ENCODE peak calls at places on chromosome 22, in ten cellular contexts. One of them, this sample, is unnamed.

GRCh38 chr22:42920101-42920820 is 63.2 kb upstream of the ARFGAP3 start:
- DNase-seq in H7: no peak
- DNase-seq in T-cell: no peak
- DNase-seq in substantia nigra: no peak
- DNase-seq in neural crest cell: no peak
- DNase-seq in iris pigment epithelial cell: peak
- DNase-seq in non-pigmented ciliary epithelial cell: no peak
- DNase-seq in Karpas-422: no peak
- DNase-seq in HuH-7.5: no peak
- DNase-seq in Ammon's horn: no peak
- DNase-seq in this sample: no peak

GRCh38 chr22:49303061-49303735 is 524.5 kb downstream of the BRD1 start:
- DNase-seq in H7: peak
- DNase-seq in T-cell: no peak
- DNase-seq in substantia nigra: no peak
- DNase-seq in neural crest cell: no peak
- DNase-seq in iris pigment epithelial cell: no peak
- DNase-seq in non-pigmented ciliary epithelial cell: no peak
- DNase-seq in Karpas-422: no peak
- DNase-seq in HuH-7.5: no peak
- DNase-seq in Ammon's horn: no peak
- DNase-seq in this sample: no peak

GRCh38 chr22:32801436-32802290 is at the start of gene TIMP3:
- DNase-seq in H7: peak
- DNase-seq in T-cell: no peak
- DNase-seq in substantia nigra: peak
- DNase-seq in neural crest cell: peak
- DNase-seq in iris pigment epithelial cell: peak
- DNase-seq in non-pigmented ciliary epithelial cell: no peak
- DNase-seq in Karpas-422: no peak
- DNase-seq in HuH-7.5: peak
- DNase-seq in Ammon's horn: peak
- DNase-seq in this sample: no peak

GRCh38 chr22:36028646-36029405 is at the start of gene RBFOX2:
- DNase-seq in H7: peak
- DNase-seq in T-cell: peak
- DNase-seq in substantia nigra: peak
- DNase-seq in neural crest cell: peak
- DNase-seq in iris pigment epithelial cell: peak
- DNase-seq in non-pigmented ciliary epithelial cell: peak
- DNase-seq in Karpas-422: peak
- DNase-seq in HuH-7.5: peak
- DNase-seq in Ammon's horn: peak
- DNase-seq in this sample: peak

GRCh38 chr22:22817468-22818201 is 70.0 kb upstream of the IGLL5 start:
- DNase-seq in H7: peak
- DNase-seq in T-cell: no peak
- DNase-seq in substantia nigra: no peak
- DNase-seq in neural crest cell: no peak
- DNase-seq in iris pigment epithelial cell: no peak
- DNase-seq in non-pigmented ciliary epithelial cell: no peak
- DNase-seq in Karpas-422: no peak
- DNase-seq in HuH-7.5: peak
- DNase-seq in Ammon's horn: no peak
- DNase-seq in this sample: no peak

GRCh38 chr22:17159504-17159951 is 451 bp upstream of the HDHD5 start:
- DNase-seq in H7: no peak
- DNase-seq in T-cell: no peak
- DNase-seq in substantia nigra: peak
- DNase-seq in neural crest cell: no peak
- DNase-seq in iris pigment epithelial cell: peak
- DNase-seq in non-pigmented ciliary epithelial cell: peak
- DNase-seq in Karpas-422: no peak
- DNase-seq in HuH-7.5: peak
- DNase-seq in Ammon's horn: peak
- DNase-seq in this sample: no peak

GRCh38 chr22:24423519-24424000 is 3.8 kb upstream of the ADORA2A start:
- DNase-seq in H7: peak
- DNase-seq in T-cell: no peak
- DNase-seq in substantia nigra: no peak
- DNase-seq in neural crest cell: peak
- DNase-seq in iris pigment epithelial cell: no peak
- DNase-seq in non-pigmented ciliary epithelial cell: no peak
- DNase-seq in Karpas-422: peak
- DNase-seq in HuH-7.5: peak
- DNase-seq in Ammon's horn: no peak
- DNase-seq in this sample: no peak

GRCh38 chr22:42742940-42743339 is 22.3 kb upstream of the A4GALT start:
- DNase-seq in H7: peak
- DNase-seq in T-cell: no peak
- DNase-seq in substantia nigra: no peak
- DNase-seq in neural crest cell: no peak
- DNase-seq in iris pigment epithelial cell: no peak
- DNase-seq in non-pigmented ciliary epithelial cell: no peak
- DNase-seq in Karpas-422: peak
- DNase-seq in HuH-7.5: no peak
- DNase-seq in Ammon's horn: no peak
- DNase-seq in this sample: no peak

GRCh38 chr22:48342732-48343131 is 1484.9 kb downstream of the BRD1 start:
- DNase-seq in H7: no peak
- DNase-seq in T-cell: no peak
- DNase-seq in substantia nigra: no peak
- DNase-seq in neural crest cell: no peak
- DNase-seq in iris pigment epithelial cell: no peak
- DNase-seq in non-pigmented ciliary epithelial cell: no peak
- DNase-seq in Karpas-422: no peak
- DNase-seq in HuH-7.5: no peak
- DNase-seq in Ammon's horn: no peak
- DNase-seq in this sample: no peak

GRCh38 chr22:39984006-39984405 is 10.7 kb upstream of the FAM83F start:
- DNase-seq in H7: no peak
- DNase-seq in T-cell: no peak
- DNase-seq in substantia nigra: no peak
- DNase-seq in neural crest cell: no peak
- DNase-seq in iris pigment epithelial cell: peak
- DNase-seq in non-pigmented ciliary epithelial cell: no peak
- DNase-seq in Karpas-422: no peak
- DNase-seq in HuH-7.5: no peak
- DNase-seq in Ammon's horn: no peak
- DNase-seq in this sample: no peak

GRCh38 chr22:37418627-37419369 is 8.5 kb downstream of the ELFN2 start:
- DNase-seq in H7: peak
- DNase-seq in T-cell: no peak
- DNase-seq in substantia nigra: no peak
- DNase-seq in neural crest cell: no peak
- DNase-seq in iris pigment epithelial cell: no peak
- DNase-seq in non-pigmented ciliary epithelial cell: no peak
- DNase-seq in Karpas-422: no peak
- DNase-seq in HuH-7.5: no peak
- DNase-seq in Ammon's horn: no peak
- DNase-seq in this sample: no peak

GRCh38 chr22:47633111-47633510 is 870.7 kb downstream of the TBC1D22A start:
- DNase-seq in H7: no peak
- DNase-seq in T-cell: no peak
- DNase-seq in substantia nigra: no peak
- DNase-seq in neural crest cell: no peak
- DNase-seq in iris pigment epithelial cell: no peak
- DNase-seq in non-pigmented ciliary epithelial cell: no peak
- DNase-seq in Karpas-422: no peak
- DNase-seq in HuH-7.5: no peak
- DNase-seq in Ammon's horn: no peak
- DNase-seq in this sample: no peak

GRCh38 chr22:38214248-38215056 is 12.7 kb downstream of the MAFF start:
- DNase-seq in H7: peak
- DNase-seq in T-cell: peak
- DNase-seq in substantia nigra: peak
- DNase-seq in neural crest cell: peak
- DNase-seq in iris pigment epithelial cell: peak
- DNase-seq in non-pigmented ciliary epithelial cell: no peak
- DNase-seq in Karpas-422: peak
- DNase-seq in HuH-7.5: no peak
- DNase-seq in Ammon's horn: peak
- DNase-seq in this sample: no peak

GRCh38 chr22:48263431-48263765 is 1500.9 kb downstream of the TBC1D22A start:
- DNase-seq in H7: peak
- DNase-seq in T-cell: no peak
- DNase-seq in substantia nigra: no peak
- DNase-seq in neural crest cell: no peak
- DNase-seq in iris pigment epithelial cell: no peak
- DNase-seq in non-pigmented ciliary epithelial cell: no peak
- DNase-seq in Karpas-422: no peak
- DNase-seq in HuH-7.5: no peak
- DNase-seq in Ammon's horn: no peak
- DNase-seq in this sample: no peak

GRCh38 chr22:38163844-38164577 is 17.6 kb downstream of the PLA2G6 start:
- DNase-seq in H7: peak
- DNase-seq in T-cell: no peak
- DNase-seq in substantia nigra: no peak
- DNase-seq in neural crest cell: no peak
- DNase-seq in iris pigment epithelial cell: no peak
- DNase-seq in non-pigmented ciliary epithelial cell: no peak
- DNase-seq in Karpas-422: no peak
- DNase-seq in HuH-7.5: no peak
- DNase-seq in Ammon's horn: no peak
- DNase-seq in this sample: no peak

GRCh38 chr22:40128989-40129388 is 48.7 kb upstream of the TNRC6B start:
- DNase-seq in H7: no peak
- DNase-seq in T-cell: no peak
- DNase-seq in substantia nigra: no peak
- DNase-seq in neural crest cell: no peak
- DNase-seq in iris pigment epithelial cell: no peak
- DNase-seq in non-pigmented ciliary epithelial cell: no peak
- DNase-seq in Karpas-422: no peak
- DNase-seq in HuH-7.5: no peak
- DNase-seq in Ammon's horn: no peak
- DNase-seq in this sample: no peak

This sample was measured in pulmonary artery endothelial cell.